ENCODE peak calls at places on chromosomes 3 and 15, in eight cellular contexts. One of them, this sample, is unnamed.

GRCh38 chr15:39244776-39245175 is 336.1 kb upstream of the THBS1 start:
- DNase-seq in heart right ventricle: no peak
- DNase-seq in cardiac fibroblast: no peak
- DNase-seq in GM23248: peak; percentile 12
- DNase-seq in pancreas: no peak
- DNase-seq in left ventricle myocardium inferior: no peak
- DNase-seq in fibroblast of mammary gland: peak; percentile 28
- DNase-seq in astrocyte of the spinal cord: no peak
- DNase-seq in this sample: no peak

GRCh38 chr3:189641776-189642175 is 10.6 kb downstream of the TP63 start:
- DNase-seq in left ventricle myocardium inferior: no peak
- DNase-seq in astrocyte of the spinal cord: no peak
- DNase-seq in heart right ventricle: no peak
- DNase-seq in GM23248: no peak
- DNase-seq in fibroblast of mammary gland: no peak
- DNase-seq in cardiac fibroblast: no peak
- DNase-seq in pancreas: no peak
- DNase-seq in this sample: no peak

GRCh38 chr15:48112242-48112641 is 8.5 kb upstream of the SLC24A5 start:
- DNase-seq in fibroblast of mammary gland: peak; percentile 15
- DNase-seq in heart right ventricle: no peak
- DNase-seq in cardiac fibroblast: peak; percentile 46
- DNase-seq in pancreas: peak; percentile 25
- DNase-seq in GM23248: peak; percentile 7
- DNase-seq in left ventricle myocardium inferior: no peak
- DNase-seq in astrocyte of the spinal cord: peak; percentile 38
- DNase-seq in this sample: peak; percentile 8

GRCh38 chr3:136211547-136211946 is 15.4 kb upstream of the MSL2 start:
- DNase-seq in fibroblast of mammary gland: peak; percentile 8
- DNase-seq in left ventricle myocardium inferior: no peak
- DNase-seq in pancreas: no peak
- DNase-seq in cardiac fibroblast: no peak
- DNase-seq in heart right ventricle: no peak
- DNase-seq in astrocyte of the spinal cord: no peak
- DNase-seq in GM23248: no peak
- DNase-seq in this sample: no peak

GRCh38 chr15:80579611-80580010 is 115.5 kb upstream of the ABHD17C start:
- DNase-seq in left ventricle myocardium inferior: no peak
- DNase-seq in GM23248: no peak
- DNase-seq in pancreas: no peak
- DNase-seq in astrocyte of the spinal cord: no peak
- DNase-seq in cardiac fibroblast: no peak
- DNase-seq in heart right ventricle: no peak
- DNase-seq in fibroblast of mammary gland: no peak
- DNase-seq in this sample: no peak

GRCh38 chr3:139353920-139354556 is 10.2 kb downstream of the MRPS22 start:
- DNase-seq in left ventricle myocardium inferior: no peak
- DNase-seq in fibroblast of mammary gland: peak; percentile 68
- DNase-seq in cardiac fibroblast: peak; percentile 75
- DNase-seq in heart right ventricle: no peak
- DNase-seq in pancreas: peak; percentile 51
- DNase-seq in astrocyte of the spinal cord: peak; percentile 67
- DNase-seq in GM23248: peak; percentile 84
- DNase-seq in this sample: peak; percentile 65

GRCh38 chr15:41944313-41944940 is 27.9 kb downstream of the EHD4 start:
- DNase-seq in left ventricle myocardium inferior: peak; percentile 55
- DNase-seq in fibroblast of mammary gland: peak; percentile 90
- DNase-seq in GM23248: peak; percentile 95
- DNase-seq in astrocyte of the spinal cord: peak; percentile 94
- DNase-seq in cardiac fibroblast: peak; percentile 94
- DNase-seq in pancreas: peak; percentile 48
- DNase-seq in heart right ventricle: no peak
- DNase-seq in this sample: peak; percentile 95

GRCh38 chr15:71651750-71652186 is 158.6 kb upstream of the NR2E3 start:
- DNase-seq in pancreas: peak; percentile 18
- DNase-seq in GM23248: peak; percentile 72
- DNase-seq in astrocyte of the spinal cord: peak; percentile 82
- DNase-seq in left ventricle myocardium inferior: no peak
- DNase-seq in fibroblast of mammary gland: peak; percentile 84
- DNase-seq in cardiac fibroblast: peak; percentile 92
- DNase-seq in heart right ventricle: no peak
- DNase-seq in this sample: peak; percentile 53

GRCh38 chr3:128624526-128625138 is 26.0 kb downstream of the RPN1 start:
- DNase-seq in GM23248: no peak
- DNase-seq in pancreas: no peak
- DNase-seq in heart right ventricle: no peak
- DNase-seq in left ventricle myocardium inferior: no peak
- DNase-seq in cardiac fibroblast: peak; percentile 43
- DNase-seq in fibroblast of mammary gland: no peak
- DNase-seq in astrocyte of the spinal cord: no peak
- DNase-seq in this sample: no peak

GRCh38 chr15:90838066-90838465 is 30.3 kb upstream of the FURIN start:
- DNase-seq in pancreas: no peak
- DNase-seq in astrocyte of the spinal cord: no peak
- DNase-seq in heart right ventricle: no peak
- DNase-seq in GM23248: no peak
- DNase-seq in left ventricle myocardium inferior: no peak
- DNase-seq in fibroblast of mammary gland: no peak
- DNase-seq in cardiac fibroblast: no peak
- DNase-seq in this sample: no peak

GRCh38 chr3:62007036-62007435 is 366.3 kb downstream of the FEZF2 start:
- DNase-seq in left ventricle myocardium inferior: no peak
- DNase-seq in fibroblast of mammary gland: no peak
- DNase-seq in cardiac fibroblast: no peak
- DNase-seq in astrocyte of the spinal cord: peak; percentile 43
- DNase-seq in pancreas: no peak
- DNase-seq in GM23248: peak; percentile 11
- DNase-seq in heart right ventricle: no peak
- DNase-seq in this sample: peak; percentile 48

GRCh38 chr3:195003006-195003892 is 267.7 kb downstream of the XXYLT1 start:
- DNase-seq in GM23248: peak; percentile 36
- DNase-seq in heart right ventricle: peak; percentile 81
- DNase-seq in left ventricle myocardium inferior: peak; percentile 84
- DNase-seq in cardiac fibroblast: peak; percentile 65
- DNase-seq in pancreas: no peak
- DNase-seq in fibroblast of mammary gland: peak; percentile 83
- DNase-seq in astrocyte of the spinal cord: no peak
- DNase-seq in this sample: peak; percentile 77

GRCh38 chr15:90701880-90702630 is 15.1 kb upstream of the BLM start:
- DNase-seq in fibroblast of mammary gland: peak; percentile 18
- DNase-seq in pancreas: no peak
- DNase-seq in left ventricle myocardium inferior: peak; percentile 33
- DNase-seq in heart right ventricle: peak; percentile 23
- DNase-seq in cardiac fibroblast: peak; percentile 29
- DNase-seq in astrocyte of the spinal cord: no peak
- DNase-seq in GM23248: peak; percentile 20
- DNase-seq in this sample: peak; percentile 13

GRCh38 chr15:45842151-45842550 is 207.3 kb downstream of the SQOR start:
- DNase-seq in cardiac fibroblast: no peak
- DNase-seq in GM23248: no peak
- DNase-seq in fibroblast of mammary gland: no peak
- DNase-seq in astrocyte of the spinal cord: no peak
- DNase-seq in left ventricle myocardium inferior: no peak
- DNase-seq in pancreas: peak; percentile 47
- DNase-seq in heart right ventricle: no peak
- DNase-seq in this sample: no peak

GRCh38 chr3:71142440-71143161 is 440.9 kb downstream of the FOXP1 start:
- DNase-seq in cardiac fibroblast: peak; percentile 19
- DNase-seq in pancreas: no peak
- DNase-seq in astrocyte of the spinal cord: no peak
- DNase-seq in fibroblast of mammary gland: peak; percentile 20
- DNase-seq in heart right ventricle: no peak
- DNase-seq in GM23248: no peak
- DNase-seq in left ventricle myocardium inferior: no peak
- DNase-seq in this sample: no peak

GRCh38 chr3:81375921-81376320 is 385.5 kb downstream of the GBE1 start:
- DNase-seq in GM23248: no peak
- DNase-seq in cardiac fibroblast: no peak
- DNase-seq in astrocyte of the spinal cord: no peak
- DNase-seq in left ventricle myocardium inferior: no peak
- DNase-seq in pancreas: no peak
- DNase-seq in fibroblast of mammary gland: no peak
- DNase-seq in heart right ventricle: no peak
- DNase-seq in this sample: no peak

GRCh38 chr15:67196672-67197363 is 57.6 kb downstream of the AAGAB start:
- DNase-seq in pancreas: no peak
- DNase-seq in fibroblast of mammary gland: peak; percentile 96
- DNase-seq in GM23248: peak; percentile 91
- DNase-seq in heart right ventricle: no peak
- DNase-seq in left ventricle myocardium inferior: no peak
- DNase-seq in astrocyte of the spinal cord: peak; percentile 86
- DNase-seq in cardiac fibroblast: peak; percentile 80
- DNase-seq in this sample: peak; percentile 89

GRCh38 chr3:14836049-14836468 is 17.3 kb downstream of the FGD5 start:
- DNase-seq in fibroblast of mammary gland: peak; percentile 70
- DNase-seq in heart right ventricle: peak; percentile 80
- DNase-seq in pancreas: peak; percentile 27
- DNase-seq in cardiac fibroblast: no peak
- DNase-seq in astrocyte of the spinal cord: no peak
- DNase-seq in GM23248: no peak
- DNase-seq in left ventricle myocardium inferior: peak; percentile 85
- DNase-seq in this sample: no peak

GRCh38 chr3:8996681-8997121 is 33.4 kb upstream of the RAD18 start:
- DNase-seq in heart right ventricle: peak; percentile 42
- DNase-seq in astrocyte of the spinal cord: peak; percentile 16
- DNase-seq in pancreas: no peak
- DNase-seq in GM23248: peak; percentile 68
- DNase-seq in cardiac fibroblast: peak; percentile 43
- DNase-seq in fibroblast of mammary gland: peak; percentile 68
- DNase-seq in left ventricle myocardium inferior: peak; percentile 51
- DNase-seq in this sample: peak; percentile 68

GRCh38 chr3:141709126-141709770 is 28.9 kb upstream of the RNF7 start:
- DNase-seq in fibroblast of mammary gland: no peak
- DNase-seq in GM23248: no peak
- DNase-seq in astrocyte of the spinal cord: no peak
- DNase-seq in cardiac fibroblast: no peak
- DNase-seq in heart right ventricle: no peak
- DNase-seq in left ventricle myocardium inferior: no peak
- DNase-seq in pancreas: no peak
- DNase-seq in this sample: no peak

GRCh38 chr3:141710121-141710520 is 28.0 kb upstream of the RNF7 start:
- DNase-seq in heart right ventricle: no peak
- DNase-seq in fibroblast of mammary gland: no peak
- DNase-seq in cardiac fibroblast: no peak
- DNase-seq in astrocyte of the spinal cord: no peak
- DNase-seq in pancreas: no peak
- DNase-seq in GM23248: no peak
- DNase-seq in left ventricle myocardium inferior: no peak
- DNase-seq in this sample: no peak

GRCh38 chr3:141708367-141708766 is 29.7 kb upstream of the RNF7 start:
- DNase-seq in GM23248: peak; percentile 8
- DNase-seq in cardiac fibroblast: no peak
- DNase-seq in left ventricle myocardium inferior: no peak
- DNase-seq in fibroblast of mammary gland: no peak
- DNase-seq in astrocyte of the spinal cord: no peak
- DNase-seq in pancreas: no peak
- DNase-seq in heart right ventricle: no peak
- DNase-seq in this sample: no peak

GRCh38 chr3:141710888-141711616 is 27.0 kb upstream of the RNF7 start:
- DNase-seq in left ventricle myocardium inferior: no peak
- DNase-seq in pancreas: peak; percentile 11
- DNase-seq in astrocyte of the spinal cord: peak; percentile 75
- DNase-seq in heart right ventricle: no peak
- DNase-seq in cardiac fibroblast: peak; percentile 96
- DNase-seq in fibroblast of mammary gland: peak; percentile 95
- DNase-seq in GM23248: peak; percentile 93
- DNase-seq in this sample: peak; percentile 94

GRCh38 chr3:141707741-141708203 is 30.3 kb upstream of the RNF7 start:
- DNase-seq in cardiac fibroblast: peak; percentile 59
- DNase-seq in astrocyte of the spinal cord: peak; percentile 62
- DNase-seq in left ventricle myocardium inferior: no peak
- DNase-seq in fibroblast of mammary gland: no peak
- DNase-seq in pancreas: no peak
- DNase-seq in heart right ventricle: no peak
- DNase-seq in GM23248: peak; percentile 53
- DNase-seq in this sample: peak; percentile 87
- H3K4me3 ChIP-seq in cardiac fibroblast: no peak overlapping the region
- H3K4me3 ChIP-seq in astrocyte of the spinal cord: no peak overlapping the region
- H3K4me3 ChIP-seq in left ventricle myocardium inferior: no peak overlapping the region
- H3K4me3 ChIP-seq in fibroblast of mammary gland: no peak overlapping the region
- H3K4me3 ChIP-seq in pancreas: no peak overlapping the region
- H3K4me3 ChIP-seq in heart right ventricle: no peak overlapping the region
- H3K4me3 ChIP-seq in GM23248: no peak overlapping the region
- H3K4me3 ChIP-seq in this sample: no peak overlapping the region

GRCh38 chr3:171023566-171023965 is 3.0 kb downstream of the SLC2A2 start:
- DNase-seq in pancreas: no peak
- DNase-seq in GM23248: no peak
- DNase-seq in heart right ventricle: no peak
- DNase-seq in fibroblast of mammary gland: no peak
- DNase-seq in left ventricle myocardium inferior: no peak
- DNase-seq in cardiac fibroblast: no peak
- DNase-seq in astrocyte of the spinal cord: no peak
- DNase-seq in this sample: no peak
- H3K4me3 ChIP-seq in pancreas: no peak overlapping the region
- H3K4me3 ChIP-seq in GM23248: no peak overlapping the region
- H3K4me3 ChIP-seq in heart right ventricle: no peak overlapping the region
- H3K4me3 ChIP-seq in fibroblast of mammary gland: no peak overlapping the region
- H3K4me3 ChIP-seq in left ventricle myocardium inferior: no peak overlapping the region
- H3K4me3 ChIP-seq in cardiac fibroblast: no peak overlapping the region
- H3K4me3 ChIP-seq in astrocyte of the spinal cord: no peak overlapping the region
- H3K4me3 ChIP-seq in this sample: no peak overlapping the region

DNA sequence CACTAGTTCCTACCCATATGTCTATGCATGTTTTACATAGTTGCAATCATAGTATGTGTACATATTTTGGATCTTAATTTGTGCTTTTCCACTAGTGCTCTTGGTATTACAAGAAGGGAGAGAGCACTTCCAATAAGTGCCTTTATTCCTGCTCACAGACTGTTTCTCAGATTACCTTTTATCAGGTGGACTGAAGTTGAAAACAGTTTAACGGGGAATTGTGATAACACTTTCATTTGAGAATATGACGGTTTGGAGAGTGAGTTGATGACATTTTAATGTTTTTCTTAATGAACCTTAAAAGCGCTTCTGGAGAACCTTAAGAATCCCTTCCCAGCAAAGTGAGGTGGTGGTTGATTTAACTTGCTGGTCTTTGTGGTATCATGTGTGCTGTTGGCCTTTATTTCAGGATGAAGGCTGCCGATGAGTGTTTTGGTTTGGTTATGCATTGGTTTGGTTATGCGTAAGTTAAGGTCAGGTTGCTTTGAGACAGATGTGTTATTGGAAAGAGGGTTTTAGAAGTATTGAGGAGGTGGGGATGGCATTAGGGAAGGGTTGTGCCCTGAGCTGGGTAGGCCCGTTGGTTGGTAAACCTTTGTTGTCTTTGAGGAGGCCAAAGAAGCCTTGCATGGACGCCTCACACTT is 2.8 kb downstream of the EDEM1 start:
- DNase-seq in heart right ventricle: no peak
- DNase-seq in left ventricle myocardium inferior: no peak
- DNase-seq in fibroblast of mammary gland: no peak
- DNase-seq in GM23248: no peak
- DNase-seq in cardiac fibroblast: no peak
- DNase-seq in pancreas: no peak
- DNase-seq in astrocyte of the spinal cord: no peak
- DNase-seq in this sample: no peak
- H3K4me3 ChIP-seq in heart right ventricle: no peak overlapping the region
- H3K4me3 ChIP-seq in left ventricle myocardium inferior: peak overlapping the region; percentile 95
- H3K4me3 ChIP-seq in fibroblast of mammary gland: no peak overlapping the region
- H3K4me3 ChIP-seq in GM23248: peak overlapping the region; percentile 93
- H3K4me3 ChIP-seq in cardiac fibroblast: no peak overlapping the region
- H3K4me3 ChIP-seq in pancreas: no peak overlapping the region
- H3K4me3 ChIP-seq in astrocyte of the spinal cord: no peak overlapping the region
- H3K4me3 ChIP-seq in this sample: peak overlapping the region; percentile 2

GRCh38 chr15:26831951-26832350 is 34.9 kb upstream of the GABRA5 start:
- DNase-seq in pancreas: no peak
- DNase-seq in GM23248: no peak
- DNase-seq in fibroblast of mammary gland: no peak
- DNase-seq in heart right ventricle: no peak
- DNase-seq in cardiac fibroblast: no peak
- DNase-seq in left ventricle myocardium inferior: no peak
- DNase-seq in astrocyte of the spinal cord: no peak
- DNase-seq in this sample: no peak
- H3K4me3 ChIP-seq in pancreas: no peak overlapping the region
- H3K4me3 ChIP-seq in GM23248: no peak overlapping the region
- H3K4me3 ChIP-seq in fibroblast of mammary gland: no peak overlapping the region
- H3K4me3 ChIP-seq in heart right ventricle: no peak overlapping the region
- H3K4me3 ChIP-seq in cardiac fibroblast: no peak overlapping the region
- H3K4me3 ChIP-seq in left ventricle myocardium inferior: no peak overlapping the region
- H3K4me3 ChIP-seq in astrocyte of the spinal cord: no peak overlapping the region
- H3K4me3 ChIP-seq in this sample: no peak overlapping the region

This sample was measured in AG10803.